ENCODE peak calls at places on chromosome 22, in five cellular contexts. Y, D, U, I and F are unnamed samples.
A peak's percentile ranks its signal among the peaks of the same experiment; 100 is the strongest.

GRCh38 chr22:35344956-35345690 is 35.8 kb upstream of the HMOX1 start:
- DNase-seq in Y (no peak), D (no peak), U (no peak), I (no peak), F (no peak)

GRCh38 chr22:38802671-38803121 is 8.8 kb upstream of the DNAL4 start:
- DNase-seq in Y (no peak), D (peak; percentile 88), U (peak; percentile 99), I (peak; percentile 62), F (no peak)

GRCh38 chr22:17074648-17075002 is 10.2 kb upstream of the IL17RA start:
- DNase-seq in Y (no peak), D (no peak), U (peak; percentile 60), I (no peak), F (no peak)

GRCh38 chr22:40326905-40327735 is 19.2 kb upstream of the ADSL start:
- DNase-seq in Y (no peak), D (peak; percentile 75), U (peak; percentile 13), I (no peak), F (peak; percentile 75)

GRCh38 chr22:26805131-26805530 is 147.7 kb downstream of the MIAT start:
- DNase-seq in Y (no peak), D (peak; percentile 52), U (peak; percentile 25), I (no peak), F (no peak)

GRCh38 chr22:46397951-46398350 is 62.4 kb downstream of the TRMU start:
- DNase-seq in Y (no peak), D (no peak), U (no peak), I (no peak), F (no peak)

GRCh38 chr22:33240901-33241300 is 182.7 kb upstream of the SYN3 start:
- DNase-seq in Y (no peak), D (no peak), U (peak; percentile 74), I (no peak), F (no peak)

GRCh38 chr22:41541484-41541883 is 2.8 kb downstream of the POLR3H start:
- DNase-seq in Y (no peak), D (no peak), U (no peak), I (no peak), F (no peak)

GRCh38 chr22:42468841-42469240 is 36.6 kb upstream of the NFAM1 start:
- DNase-seq in Y (no peak), D (no peak), U (peak; percentile 32), I (no peak), F (no peak)

GRCh38 chr22:39718921-39719320 is 148.4 kb downstream of the CACNA1I start:
- DNase-seq in Y (no peak), D (no peak), U (no peak), I (no peak), F (no peak)

GRCh38 chr22:36065775-36066544 is 37.3 kb upstream of the RBFOX2 start:
- DNase-seq in Y (peak; percentile 91), D (peak; percentile 83), U (peak; percentile 99), I (peak; percentile 91), F (peak; percentile 95)

GRCh38 chr22:36377022-36377631 is 10.6 kb downstream of the MYH9 start:
- DNase-seq in Y (no peak), D (no peak), U (no peak), I (no peak), F (no peak)

GRCh38 chr22:43811777-43812148 is 342 bp downstream of the EFCAB6 start:
- DNase-seq in Y (no peak), D (peak; percentile 32), U (peak; percentile 81), I (no peak), F (no peak)

GRCh38 chr22:29080061-29080975 is 7.5 kb downstream of the KREMEN1 start:
- DNase-seq in Y (peak; percentile 64), D (no peak), U (peak; percentile 43), I (no peak), F (no peak)

GRCh38 chr22:32204211-32204855 is 540 bp downstream of the RFPL2 start:
- DNase-seq in Y (peak; percentile 60), D (no peak), U (no peak), I (no peak), F (no peak)

GRCh38 chr22:33879796-33880195 is 40.5 kb downstream of the LARGE1 start:
- DNase-seq in Y (no peak), D (no peak), U (no peak), I (no peak), F (no peak)

GRCh38 chr22:35645646-35646045 is 2.6 kb upstream of the APOL6 start:
- DNase-seq in Y (no peak), D (no peak), U (no peak), I (no peak), F (no peak)

GRCh38 chr22:28171135-28171534 is 252.1 kb upstream of the PITPNB start:
- DNase-seq in Y (no peak), D (peak; percentile 41), U (no peak), I (no peak), F (no peak)

DNA sequence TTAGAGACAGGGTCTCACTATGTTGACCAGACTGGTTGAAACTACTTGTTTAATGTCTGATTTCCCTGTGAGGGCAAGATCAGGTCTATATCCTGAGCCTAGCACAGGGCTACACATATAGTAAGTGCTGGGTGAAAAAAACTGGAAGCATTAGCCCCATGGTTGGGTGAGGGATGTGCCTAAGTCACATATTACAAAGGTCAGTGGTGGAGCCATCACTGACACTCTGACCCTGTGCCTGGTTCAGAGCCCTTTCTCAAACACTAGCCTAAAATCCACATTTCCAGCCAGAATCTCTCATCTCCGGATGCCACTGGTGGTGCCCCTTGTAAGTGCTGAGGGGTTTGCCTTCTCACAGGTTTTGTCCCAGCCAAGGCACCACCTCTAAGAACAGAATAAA is 9.0 kb downstream of the TBC1D10A start:
- DNase-seq in Y (no peak), D (no peak), U (no peak), I (no peak), F (no peak)
- H3K4me1 ChIP-seq in Y (peaks cover 19% of the 10 kb centered on the region), D (peaks cover 13% of the 10 kb centered on the region), U (peaks cover 4% of the 10 kb centered on the region), I (peaks cover 32% of the 10 kb centered on the region), F (no peaks in the 10 kb centered on the region)

GRCh38 chr22:20464096-20464614 is 26.5 kb upstream of the SCARF2 start:
- DNase-seq in Y (no peak), D (no peak), U (no peak), I (no peak), F (no peak)
- H3K4me2 ChIP-seq in Y (no peak overlapping the region), D (no peak overlapping the region), U (no peak overlapping the region), I (no peak overlapping the region), F (no peak overlapping the region)

GRCh38 chr22:22959147-22959827 is 71.7 kb downstream of the IGLL5 start:
- DNase-seq in Y (peak; percentile 73), D (peak; percentile 42), U (peak; percentile 65), I (peak; percentile 80), F (peak; percentile 71)
- H3K9ac ChIP-seq in Y (no peak overlapping the region), D (no peak overlapping the region), U (no peak overlapping the region), I (no peak overlapping the region), F (no peak overlapping the region)

GRCh38 chr22:48448821-48449220 is 1378.9 kb downstream of the BRD1 start:
- DNase-seq in Y (no peak), D (no peak), U (no peak), I (no peak), F (no peak)
- H3K4me1 ChIP-seq in Y (no peaks in the 10 kb centered on the region), D (peaks cover 30% of the 10 kb centered on the region), U (peaks cover 12% of the 10 kb centered on the region), I (peaks cover 11% of the 10 kb centered on the region), F (no peaks in the 10 kb centered on the region)